ENCODE peak calls at places on chromosomes 11 and 22, in nine cellular contexts. One of them, this sample, is unnamed.

GRCh38 chr11:63838150-63838681 is 694 bp upstream of the MARK2 start:
- DNase-seq in tibial nerve: no peak
- DNase-seq in left ventricle myocardium superior: peak
- DNase-seq in LoVo: no peak
- DNase-seq in left ventricle myocardium inferior: no peak
- DNase-seq in naive thymus-derived CD4-positive, alpha-beta T cell: no peak
- DNase-seq in GM10248: no peak
- DNase-seq in NCI-H1417: no peak
- DNase-seq in right lobe of liver: peak
- DNase-seq in this sample: no peak

GRCh38 chr11:32118025-32118974 is 27.4 kb downstream of the RCN1 start:
- DNase-seq in tibial nerve: no peak
- DNase-seq in left ventricle myocardium superior: no peak
- DNase-seq in LoVo: peak
- DNase-seq in left ventricle myocardium inferior: no peak
- DNase-seq in naive thymus-derived CD4-positive, alpha-beta T cell: no peak
- DNase-seq in GM10248: no peak
- DNase-seq in NCI-H1417: no peak
- DNase-seq in right lobe of liver: no peak
- DNase-seq in this sample: no peak

GRCh38 chr11:37504066-37504611 is 906.1 kb upstream of the RAG2 start:
- DNase-seq in tibial nerve: no peak
- DNase-seq in left ventricle myocardium superior: no peak
- DNase-seq in LoVo: peak
- DNase-seq in left ventricle myocardium inferior: no peak
- DNase-seq in naive thymus-derived CD4-positive, alpha-beta T cell: no peak
- DNase-seq in GM10248: peak
- DNase-seq in NCI-H1417: no peak
- DNase-seq in right lobe of liver: no peak
- DNase-seq in this sample: no peak

GRCh38 chr11:34157163-34157562 is 51.7 kb downstream of the NAT10 start:
- DNase-seq in tibial nerve: no peak
- DNase-seq in left ventricle myocardium superior: peak
- DNase-seq in LoVo: no peak
- DNase-seq in left ventricle myocardium inferior: peak
- DNase-seq in naive thymus-derived CD4-positive, alpha-beta T cell: no peak
- DNase-seq in GM10248: no peak
- DNase-seq in NCI-H1417: no peak
- DNase-seq in right lobe of liver: peak
- DNase-seq in this sample: no peak

GRCh38 chr11:108253176-108253575 is 30.3 kb downstream of the ATM start:
- DNase-seq in tibial nerve: no peak
- DNase-seq in left ventricle myocardium superior: no peak
- DNase-seq in LoVo: no peak
- DNase-seq in left ventricle myocardium inferior: no peak
- DNase-seq in naive thymus-derived CD4-positive, alpha-beta T cell: no peak
- DNase-seq in GM10248: no peak
- DNase-seq in NCI-H1417: no peak
- DNase-seq in right lobe of liver: no peak
- DNase-seq in this sample: no peak

GRCh38 chr11:64378335-64378884 is 19.4 kb downstream of the RPS6KA4 start:
- DNase-seq in tibial nerve: no peak
- DNase-seq in left ventricle myocardium superior: no peak
- DNase-seq in LoVo: no peak
- DNase-seq in left ventricle myocardium inferior: peak
- DNase-seq in naive thymus-derived CD4-positive, alpha-beta T cell: no peak
- DNase-seq in GM10248: no peak
- DNase-seq in NCI-H1417: peak
- DNase-seq in right lobe of liver: no peak
- DNase-seq in this sample: no peak

GRCh38 chr22:28146401-28147304 is 227.6 kb upstream of the PITPNB start:
- DNase-seq in tibial nerve: no peak
- DNase-seq in left ventricle myocardium superior: no peak
- DNase-seq in LoVo: no peak
- DNase-seq in left ventricle myocardium inferior: no peak
- DNase-seq in naive thymus-derived CD4-positive, alpha-beta T cell: no peak
- DNase-seq in GM10248: no peak
- DNase-seq in NCI-H1417: no peak
- DNase-seq in right lobe of liver: no peak
- DNase-seq in this sample: no peak

GRCh38 chr11:90171359-90171758 is 36.9 kb downstream of the NAALAD2 start:
- DNase-seq in tibial nerve: no peak
- DNase-seq in left ventricle myocardium superior: no peak
- DNase-seq in LoVo: no peak
- DNase-seq in left ventricle myocardium inferior: no peak
- DNase-seq in naive thymus-derived CD4-positive, alpha-beta T cell: no peak
- DNase-seq in GM10248: no peak
- DNase-seq in NCI-H1417: no peak
- DNase-seq in right lobe of liver: no peak
- DNase-seq in this sample: no peak

This sample was measured in NCI-H345.